ENCODE peak calls at places on chromosomes 11 and 22, in five cellular contexts. One of them, this sample, is unnamed.

GRCh38 chr11:95556342-95557151 is 233.0 kb downstream of the FAM76B start:
- DNase-seq in neural crest cell: no peak
- DNase-seq in fibroblast of lung: peak
- DNase-seq in posterior vena cava: no peak
- DNase-seq in LoVo: no peak
- DNase-seq in this sample: no peak

GRCh38 chr11:116263020-116263419 is 509.8 kb downstream of the BUD13 start:
- DNase-seq in neural crest cell: no peak
- DNase-seq in fibroblast of lung: no peak
- DNase-seq in posterior vena cava: no peak
- DNase-seq in LoVo: no peak
- DNase-seq in this sample: no peak

GRCh38 chr11:92626624-92627023 is 342.8 kb upstream of the MTNR1B start:
- DNase-seq in neural crest cell: no peak
- DNase-seq in fibroblast of lung: no peak
- DNase-seq in posterior vena cava: no peak
- DNase-seq in LoVo: no peak
- DNase-seq in this sample: no peak

GRCh38 chr11:94574193-94574961 is 7.2 kb downstream of the PIWIL4 start:
- DNase-seq in neural crest cell: no peak
- DNase-seq in fibroblast of lung: peak
- DNase-seq in posterior vena cava: no peak
- DNase-seq in LoVo: no peak
- DNase-seq in this sample: no peak

GRCh38 chr11:29780756-29781155 is 236.1 kb downstream of the KCNA4 start:
- DNase-seq in neural crest cell: no peak
- DNase-seq in fibroblast of lung: no peak
- DNase-seq in posterior vena cava: peak
- DNase-seq in LoVo: no peak
- DNase-seq in this sample: no peak

GRCh38 chr11:73393479-73394415 is 17.5 kb downstream of the RELT start:
- DNase-seq in neural crest cell: peak
- DNase-seq in fibroblast of lung: peak
- DNase-seq in posterior vena cava: peak
- DNase-seq in LoVo: peak
- DNase-seq in this sample: peak

GRCh38 chr11:116099541-116099940 is 595.3 kb upstream of the CADM1 start:
- DNase-seq in neural crest cell: no peak
- DNase-seq in fibroblast of lung: no peak
- DNase-seq in posterior vena cava: no peak
- DNase-seq in LoVo: no peak
- DNase-seq in this sample: no peak

GRCh38 chr22:43273902-43274484 is 69.2 kb downstream of the SCUBE1 start:
- DNase-seq in neural crest cell: peak
- DNase-seq in fibroblast of lung: peak
- DNase-seq in posterior vena cava: no peak
- DNase-seq in LoVo: peak
- DNase-seq in this sample: no peak

GRCh38 chr11:45617886-45618601 is 47.4 kb downstream of the CHST1 start:
- DNase-seq in neural crest cell: no peak
- DNase-seq in fibroblast of lung: no peak
- DNase-seq in posterior vena cava: no peak
- DNase-seq in LoVo: no peak
- DNase-seq in this sample: no peak

GRCh38 chr11:118910309-118911112 is 15.2 kb downstream of the BCL9L start:
- DNase-seq in neural crest cell: no peak
- DNase-seq in fibroblast of lung: peak
- DNase-seq in posterior vena cava: peak
- DNase-seq in LoVo: peak
- DNase-seq in this sample: no peak

GRCh38 chr22:47171441-47172221 is 409.2 kb downstream of the TBC1D22A start:
- DNase-seq in neural crest cell: no peak
- DNase-seq in fibroblast of lung: no peak
- DNase-seq in posterior vena cava: peak
- DNase-seq in LoVo: no peak
- DNase-seq in this sample: peak

GRCh38 chr11:118164885-118165284 is 11.6 kb downstream of the SCN2B start:
- DNase-seq in neural crest cell: no peak
- DNase-seq in fibroblast of lung: no peak
- DNase-seq in posterior vena cava: no peak
- DNase-seq in LoVo: no peak
- DNase-seq in this sample: no peak

GRCh38 chr11:133787379-133788103 is 57.8 kb downstream of the SPATA19 start:
- DNase-seq in neural crest cell: no peak
- DNase-seq in fibroblast of lung: no peak
- DNase-seq in posterior vena cava: peak
- DNase-seq in LoVo: no peak
- DNase-seq in this sample: no peak

GRCh38 chr22:30943368-30943767 is 25.2 kb downstream of the MORC2 start:
- DNase-seq in neural crest cell: no peak
- DNase-seq in fibroblast of lung: no peak
- DNase-seq in posterior vena cava: no peak
- DNase-seq in LoVo: no peak
- DNase-seq in this sample: no peak

GRCh38 chr22:21702700-21703683 is 32.6 kb downstream of the YPEL1 start:
- DNase-seq in neural crest cell: no peak
- DNase-seq in fibroblast of lung: no peak
- DNase-seq in posterior vena cava: no peak
- DNase-seq in LoVo: no peak
- DNase-seq in this sample: no peak

GRCh38 chr11:80054582-80055165 is 613.8 kb upstream of the TENM4 start:
- DNase-seq in neural crest cell: no peak
- DNase-seq in fibroblast of lung: no peak
- DNase-seq in posterior vena cava: no peak
- DNase-seq in LoVo: no peak
- DNase-seq in this sample: no peak

GRCh38 chr22:49701380-49702067 is 126.1 kb downstream of the BRD1 start:
- DNase-seq in neural crest cell: no peak
- DNase-seq in fibroblast of lung: no peak
- DNase-seq in posterior vena cava: peak
- DNase-seq in LoVo: no peak
- DNase-seq in this sample: no peak

GRCh38 chr22:50314455-50315288 is 7.2 kb upstream of the PLXNB2 start:
- DNase-seq in neural crest cell: no peak
- DNase-seq in fibroblast of lung: no peak
- DNase-seq in posterior vena cava: peak
- DNase-seq in LoVo: no peak
- DNase-seq in this sample: no peak

GRCh38 chr11:3782963-3783362 is 14.4 kb downstream of the NUP98 start:
- DNase-seq in neural crest cell: no peak
- DNase-seq in fibroblast of lung: no peak
- DNase-seq in posterior vena cava: no peak
- DNase-seq in LoVo: no peak
- DNase-seq in this sample: no peak

This sample was measured in cardiac septum.